ENCODE peak calls at places on chromosomes 12 and 14, in eight cellular contexts. K is ovary, H is A549, R is K562, V is tibial nerve, J is transverse colon, O is sigmoid colon, M is HepG2. I is an unnamed sample.

GRCh38 chr12:93020225-93020997 is 91.3 kb upstream of the EEA1 start:
- DNase-seq in J (peak), M (peak), H (no peak), O (no peak), K (peak), R (peak), V (no peak), I (peak)

GRCh38 chr12:131434208-131435125 is 276.4 kb upstream of the SFSWAP start:
- DNase-seq in J (no peak), O (peak), V (no peak), M (no peak), K (no peak), R (peak), H (no peak), I (peak)

GRCh38 chr14:34993444-34993843 is 10.7 kb downstream of the SRP54 start:
- DNase-seq in K (no peak), R (no peak), H (no peak), O (no peak), J (no peak), V (no peak), M (no peak), I (no peak)

GRCh38 chr14:95456281-95456680 is 60.2 kb downstream of the SYNE3 start:
- DNase-seq in J (no peak), H (no peak), R (no peak), M (no peak), K (no peak), V (no peak), O (no peak), I (no peak)

GRCh38 chr14:104216457-104216856 is 78.1 kb downstream of the KIF26A start:
- DNase-seq in R (no peak), M (no peak), V (no peak), O (no peak), K (no peak), H (no peak), J (no peak), I (no peak)

GRCh38 chr14:59481407-59482119 is 2.6 kb downstream of the L3HYPDH start:
- DNase-seq in H (peak), M (peak), R (no peak), J (no peak), O (no peak), K (no peak), V (no peak), I (no peak)

GRCh38 chr12:23561536-23561935 is 387.9 kb downstream of the SOX5 start:
- DNase-seq in O (no peak), K (no peak), V (no peak), R (no peak), M (no peak), H (no peak), J (no peak), I (no peak)

GRCh38 chr12:87642245-87642644 is 387.0 kb downstream of the C12orf50 start:
- DNase-seq in M (no peak), H (no peak), J (no peak), R (no peak), K (no peak), V (no peak), O (no peak), I (no peak)

GRCh38 chr14:104830781-104831180 is 29.9 kb downstream of the ZBTB42 start:
- DNase-seq in R (no peak), K (no peak), O (peak), H (no peak), J (no peak), V (no peak), M (no peak), I (no peak)

GRCh38 chr12:103766028-103766427 is 75.0 kb downstream of the NT5DC3 start:
- DNase-seq in V (no peak), M (no peak), H (no peak), R (no peak), K (no peak), J (no peak), O (no peak), I (no peak)

GRCh38 chr12:130878193-130879185 is 6.6 kb downstream of the RAN start:
- DNase-seq in V (no peak), J (no peak), H (no peak), O (peak), R (peak), K (no peak), M (no peak), I (no peak)

GRCh38 chr12:67720383-67720856 is 71.9 kb downstream of the DYRK2 start:
- DNase-seq in J (no peak), K (no peak), O (peak), R (peak), M (no peak), V (no peak), H (peak), I (no peak)

GRCh38 chr14:24965934-24966593 is 83.9 kb downstream of the STXBP6 start:
- DNase-seq in M (no peak), O (peak), K (no peak), V (no peak), H (peak), J (peak), R (peak), I (peak)

GRCh38 chr12:117875652-117876491 is 92.9 kb downstream of the KSR2 start:
- DNase-seq in O (no peak), V (no peak), R (peak), J (no peak), K (no peak), H (no peak), M (no peak), I (no peak)

GRCh38 chr14:103815253-103815652 is 32.1 kb downstream of the PPP1R13B start:
- DNase-seq in R (no peak), O (no peak), V (no peak), K (no peak), M (no peak), H (no peak), J (no peak), I (no peak)

GRCh38 chr12:104465379-104465778 is 8.6 kb downstream of the CHST11 start:
- DNase-seq in M (no peak), V (no peak), K (no peak), J (no peak), H (no peak), R (peak), O (no peak), I (no peak)

GRCh38 chr12:94180558-94181296 is 32.4 kb downstream of the PLXNC1 start:
- DNase-seq in V (no peak), H (no peak), K (no peak), M (peak), R (no peak), O (no peak), J (no peak), I (no peak)

GRCh38 chr12:49762468-49762847 is 21.1 kb downstream of the TMBIM6 start:
- DNase-seq in K (no peak), O (no peak), V (no peak), H (no peak), J (no peak), M (no peak), R (no peak), I (no peak)

GRCh38 chr12:115960868-115961802 is 316.4 kb downstream of the MED13L start:
- DNase-seq in K (no peak), V (no peak), M (no peak), J (no peak), H (no peak), O (no peak), R (no peak), I (no peak)

GRCh38 chr14:35384386-35385041 is 20.0 kb downstream of the NFKBIA start:
- DNase-seq in K (peak), O (peak), J (peak), H (peak), R (peak), M (peak), V (no peak), I (no peak)

GRCh38 chr14:93011650-93012317 is 88.8 kb downstream of the CHGA start:
- DNase-seq in O (no peak), M (no peak), K (no peak), J (no peak), R (no peak), H (no peak), V (no peak), I (no peak)

GRCh38 chr14:93014038-93015023 is 91.4 kb downstream of the CHGA start:
- DNase-seq in V (no peak), H (no peak), R (no peak), M (no peak), K (no peak), O (no peak), J (no peak), I (no peak)

GRCh38 chr14:93015039-93015438 is 92.1 kb downstream of the CHGA start:
- DNase-seq in H (no peak), V (no peak), O (no peak), M (no peak), R (no peak), K (no peak), J (no peak), I (no peak)

GRCh38 chr14:93012516-93013367 is 89.8 kb downstream of the CHGA start:
- DNase-seq in O (no peak), H (no peak), R (no peak), V (no peak), K (no peak), J (no peak), M (no peak), I (no peak)

GRCh38 chr14:93013368-93013719 is 90.4 kb downstream of the CHGA start:
- DNase-seq in V (no peak), H (no peak), M (no peak), R (no peak), O (no peak), J (no peak), K (no peak), I (no peak)
- TF ChIP-seq EP300 in V (peak), H (no peak), M (no peak), R (no peak), O (no peak), J (no peak), K (no peak), I (no peak)

DNA sequence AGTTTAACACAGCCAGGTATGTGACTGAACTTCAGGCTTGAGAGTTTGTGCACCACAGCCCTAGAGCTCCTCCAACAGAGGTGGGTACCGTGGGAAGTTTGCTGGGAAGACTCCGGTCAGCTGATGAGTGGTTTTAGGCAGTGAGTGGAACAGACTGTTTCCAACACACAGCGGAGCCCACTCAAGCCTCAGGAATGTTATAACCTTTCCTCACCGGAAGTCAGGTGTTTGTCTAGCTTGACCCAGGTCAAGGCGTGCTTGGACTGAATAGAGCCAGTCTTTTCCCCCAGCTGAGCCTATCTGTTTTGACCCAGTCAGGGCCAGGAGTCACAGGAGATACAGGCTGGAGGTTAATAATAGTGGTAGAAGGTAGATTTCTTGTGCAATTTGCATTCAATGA is 138.4 kb upstream of the PARP11 start:
- DNase-seq in V (no peak), M (peak), R (no peak), K (no peak), H (peak), O (no peak), J (no peak), I (no peak)
- TF ChIP-seq EP300 in V (no peak), M (peak), R (no peak), K (no peak), H (no peak), O (no peak), J (no peak), I (no peak)

GRCh38 chr14:61519735-61520134 is 175.6 kb upstream of the HIF1A start:
- DNase-seq in J (no peak), V (no peak), M (no peak), O (no peak), H (no peak), K (no peak), R (no peak), I (no peak)
- TF ChIP-seq EP300 in J (no peak), V (no peak), M (peak), O (no peak), H (no peak), K (no peak), R (no peak), I (no peak)

GRCh38 chr12:106084048-106084671 is 54.6 kb downstream of the NUAK1 start:
- DNase-seq in M (peak), V (no peak), J (no peak), R (no peak), H (peak), K (no peak), O (no peak), I (no peak)
- TF ChIP-seq EP300 in M (no peak), V (no peak), J (no peak), R (no peak), H (peak), K (no peak), O (no peak), I (no peak)

DNA sequence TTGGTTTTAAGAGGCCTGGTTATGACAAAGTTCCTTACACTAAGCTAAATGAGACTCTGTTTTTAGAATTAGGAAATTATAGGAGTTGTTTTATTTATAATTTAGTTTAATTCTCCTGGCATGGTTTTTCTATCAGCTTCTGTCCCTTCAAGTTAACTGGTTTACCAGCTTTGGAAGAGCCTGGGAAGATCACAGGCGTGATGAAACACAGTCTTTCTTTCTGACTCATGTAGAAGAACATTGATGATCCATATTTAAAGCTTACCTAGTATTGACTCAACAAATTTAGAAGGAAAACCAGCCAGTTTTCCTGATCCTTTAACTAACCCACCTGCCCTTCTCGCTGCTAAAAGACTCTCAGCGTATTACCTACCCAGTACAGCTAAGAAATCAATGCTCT is 155.2 kb downstream of the TGFB3 start:
- DNase-seq in M (no peak), H (no peak), O (no peak), K (no peak), V (no peak), R (no peak), J (no peak), I (no peak)
- TF ChIP-seq EP300 in M (no peak), H (no peak), O (no peak), K (no peak), V (no peak), R (no peak), J (no peak), I (no peak)

GRCh38 chr14:31414190-31414833 is 6.0 kb downstream of the HEATR5A start:
- DNase-seq in H (peak), V (no peak), R (no peak), J (no peak), K (no peak), M (peak), O (no peak), I (no peak)
- TF ChIP-seq EP300 in H (no peak), V (no peak), R (no peak), J (no peak), K (no peak), M (no peak), O (no peak), I (no peak)

DNA sequence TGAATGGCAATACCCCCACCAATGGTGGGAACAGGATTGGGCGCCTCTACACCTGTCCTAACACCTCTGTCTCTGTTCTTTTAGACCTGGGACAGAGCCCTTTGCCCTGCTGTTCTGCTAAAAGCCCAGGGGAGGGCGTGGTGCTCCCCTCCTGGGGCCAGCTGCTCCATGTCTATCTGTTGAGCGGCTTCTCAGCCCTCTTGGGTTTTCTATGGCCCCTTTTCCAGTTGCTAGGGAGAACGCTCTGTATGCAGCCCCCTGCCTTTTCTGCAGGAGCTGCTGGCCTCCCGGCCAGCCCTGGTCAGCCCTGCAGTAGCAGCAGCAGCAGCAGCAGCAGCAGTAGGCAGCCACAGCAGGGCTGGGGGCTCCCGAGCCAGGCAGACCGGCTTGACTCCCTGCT is 1.2 kb downstream of the RTL1 start:
- DNase-seq in O (peak), V (no peak), M (peak), H (peak), J (no peak), R (peak), K (peak), I (no peak)
- TF ChIP-seq EP300 in O (no peak), V (no peak), M (no peak), H (no peak), J (no peak), R (no peak), K (no peak), I (no peak)

DNA sequence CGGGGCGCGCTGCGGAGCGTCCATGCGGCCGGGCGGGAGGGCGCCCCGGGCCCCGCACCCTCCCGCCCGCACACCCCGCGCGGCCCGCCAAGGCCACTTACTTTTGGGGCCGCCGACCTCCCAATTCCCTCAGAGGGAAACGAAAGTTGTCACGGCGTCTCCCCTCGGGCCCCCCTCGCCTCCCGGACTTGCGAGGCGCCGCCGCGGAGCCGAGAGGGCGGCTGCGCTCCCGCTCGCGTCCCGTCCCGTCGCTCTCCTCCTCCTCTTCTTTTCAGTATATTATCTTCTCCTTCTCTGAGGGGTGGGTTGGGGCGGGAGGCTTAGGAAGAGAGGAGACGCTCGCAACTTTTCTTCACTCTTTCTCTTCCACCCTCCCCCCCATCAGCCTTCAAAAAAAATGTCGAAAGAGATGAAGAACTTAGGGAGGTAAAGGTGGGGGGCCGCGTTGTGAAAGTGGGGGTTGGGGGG is 613 bp downstream of the DUSP16 start:
- DNase-seq in J (peak), R (peak), V (no peak), H (peak), O (peak), K (no peak), M (no peak), I (no peak)
- TF ChIP-seq EP300 in J (no peak), R (no peak), V (no peak), H (no peak), O (no peak), K (no peak), M (no peak), I (no peak)

DNA sequence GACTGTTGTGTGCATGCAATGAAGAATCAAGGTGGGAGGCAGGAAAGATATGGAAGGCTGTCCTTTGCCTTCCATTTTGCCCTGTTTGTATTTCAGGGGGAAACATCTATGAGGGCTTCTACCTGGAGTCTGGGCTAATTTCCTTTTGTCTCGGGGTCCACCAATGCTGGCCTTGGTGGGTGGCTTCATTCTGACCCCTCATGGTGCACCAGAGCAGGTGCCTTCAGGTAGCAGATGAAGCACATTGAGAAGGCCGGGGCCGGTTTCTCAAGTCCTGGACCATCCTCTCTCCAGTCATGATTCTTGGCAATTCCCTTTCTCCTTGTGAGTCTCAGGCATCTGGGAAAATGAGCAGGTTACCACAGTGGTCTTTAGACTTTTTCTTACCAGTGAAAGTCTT is 47.2 kb downstream of the RPH3A start:
- DNase-seq in R (no peak), V (no peak), J (no peak), K (no peak), M (no peak), O (no peak), H (peak), I (no peak)
- TF ChIP-seq EP300 in R (no peak), V (no peak), J (no peak), K (no peak), M (no peak), O (no peak), H (no peak), I (no peak)

DNA sequence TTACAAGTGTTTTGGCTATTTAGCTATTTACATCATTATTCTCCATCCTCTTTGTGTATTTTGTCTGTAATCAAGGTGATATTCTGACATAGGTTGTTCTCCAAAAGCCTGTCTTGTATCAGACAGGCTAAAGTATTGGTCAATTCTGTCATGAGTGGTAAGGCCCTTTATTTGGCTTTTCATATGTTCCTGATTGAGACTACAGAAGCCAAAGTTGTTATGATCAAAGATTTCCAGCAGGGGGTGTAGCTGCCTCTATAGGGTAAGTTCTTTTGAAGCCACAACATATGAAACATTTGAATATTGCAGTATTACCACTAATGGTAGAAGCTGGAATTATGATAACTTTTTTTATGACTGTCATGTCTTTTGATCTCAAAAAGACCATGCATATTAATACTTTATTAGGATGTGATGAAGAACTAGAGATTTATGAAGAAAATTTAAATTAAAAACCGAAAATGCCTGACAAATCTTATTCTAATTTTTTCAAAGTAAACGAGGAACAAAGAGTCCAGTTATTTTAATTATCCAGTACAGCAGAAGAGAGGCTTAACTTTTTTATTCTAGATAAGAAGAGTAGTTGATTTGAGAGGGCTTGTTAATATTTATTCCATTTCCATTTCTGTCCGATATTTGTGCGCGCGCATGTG is 3.4 kb upstream of the ARHGAP5 start:
- DNase-seq in M (peak), V (no peak), H (peak), R (peak), O (peak), K (no peak), J (peak), I (peak)
- TF ChIP-seq EP300 in M (no peak), V (no peak), H (no peak), R (no peak), O (no peak), K (no peak), J (no peak), I (no peak)

I was measured in stomach.